ENCODE peak calls at places on chromosomes 4 and X, in ten cellular contexts. One of them, this sample, is unnamed.

GRCh38 chrX:47097018-47097417 is 18.8 kb downstream of the RGN start:
- DNase-seq in K562: no peak
- DNase-seq in mesenchymal stem cell: no peak
- DNase-seq in SK-N-SH: no peak
- DNase-seq in PC-3: no peak
- DNase-seq in neural progenitor cell: no peak
- DNase-seq in neuronal stem cell: no peak
- DNase-seq in H9: no peak
- DNase-seq in fibroblast of lung: no peak
- DNase-seq in IMR-90: no peak
- DNase-seq in this sample: no peak

GRCh38 chr4:83219344-83219990 is 65.1 kb downstream of the COQ2 start:
- DNase-seq in neuronal stem cell: no peak
- DNase-seq in mesenchymal stem cell: no peak
- DNase-seq in K562: no peak
- DNase-seq in IMR-90: no peak
- DNase-seq in fibroblast of lung: no peak
- DNase-seq in neural progenitor cell: no peak
- DNase-seq in PC-3: no peak
- DNase-seq in H9: no peak
- DNase-seq in SK-N-SH: no peak
- DNase-seq in this sample: peak; percentile 44

GRCh38 chrX:136227948-136228584 is 23.1 kb downstream of the MAP7D3 start:
- DNase-seq in neuronal stem cell: no peak
- DNase-seq in mesenchymal stem cell: no peak
- DNase-seq in H9: no peak
- DNase-seq in K562: no peak
- DNase-seq in SK-N-SH: no peak
- DNase-seq in fibroblast of lung: no peak
- DNase-seq in neural progenitor cell: no peak
- DNase-seq in PC-3: peak; percentile 65
- DNase-seq in IMR-90: peak; percentile 48
- DNase-seq in this sample: no peak

GRCh38 chr4:138259296-138259695 is 17.1 kb upstream of the SLC7A11 start:
- DNase-seq in H9: no peak
- DNase-seq in fibroblast of lung: no peak
- DNase-seq in mesenchymal stem cell: no peak
- DNase-seq in IMR-90: no peak
- DNase-seq in SK-N-SH: no peak
- DNase-seq in PC-3: no peak
- DNase-seq in neural progenitor cell: no peak
- DNase-seq in neuronal stem cell: no peak
- DNase-seq in K562: no peak
- DNase-seq in this sample: no peak

GRCh38 chr4:41144812-41145211 is 69.5 kb downstream of the APBB2 start:
- DNase-seq in H9: no peak
- DNase-seq in SK-N-SH: no peak
- DNase-seq in neuronal stem cell: no peak
- DNase-seq in IMR-90: no peak
- DNase-seq in K562: no peak
- DNase-seq in PC-3: no peak
- DNase-seq in neural progenitor cell: no peak
- DNase-seq in mesenchymal stem cell: no peak
- DNase-seq in fibroblast of lung: no peak
- DNase-seq in this sample: no peak

GRCh38 chrX:103726477-103726876 is 15.8 kb downstream of the TMEM31 start:
- DNase-seq in K562: no peak
- DNase-seq in H9: no peak
- DNase-seq in fibroblast of lung: no peak
- DNase-seq in PC-3: no peak
- DNase-seq in mesenchymal stem cell: no peak
- DNase-seq in IMR-90: no peak
- DNase-seq in SK-N-SH: no peak
- DNase-seq in neuronal stem cell: no peak
- DNase-seq in neural progenitor cell: no peak
- DNase-seq in this sample: no peak

GRCh38 chrX:130594453-130594916 is 192.7 kb downstream of the RBMX2 start:
- DNase-seq in H9: no peak
- DNase-seq in neuronal stem cell: no peak
- DNase-seq in neural progenitor cell: no peak
- DNase-seq in fibroblast of lung: no peak
- DNase-seq in SK-N-SH: peak; percentile 5
- DNase-seq in PC-3: no peak
- DNase-seq in K562: peak; percentile 76
- DNase-seq in IMR-90: no peak
- DNase-seq in mesenchymal stem cell: no peak
- DNase-seq in this sample: no peak

GRCh38 chr4:100289530-100289888 is 99.2 kb upstream of the DDIT4L start:
- DNase-seq in SK-N-SH: no peak
- DNase-seq in K562: no peak
- DNase-seq in fibroblast of lung: no peak
- DNase-seq in mesenchymal stem cell: no peak
- DNase-seq in H9: no peak
- DNase-seq in neuronal stem cell: no peak
- DNase-seq in PC-3: peak; percentile 22
- DNase-seq in neural progenitor cell: no peak
- DNase-seq in IMR-90: no peak
- DNase-seq in this sample: no peak

GRCh38 chr4:110510955-110511544 is 35.1 kb downstream of the ENPEP start:
- DNase-seq in PC-3: peak; percentile 70
- DNase-seq in fibroblast of lung: peak; percentile 79
- DNase-seq in H9: no peak
- DNase-seq in K562: peak; percentile 56
- DNase-seq in SK-N-SH: peak; percentile 40
- DNase-seq in neuronal stem cell: peak; percentile 58
- DNase-seq in IMR-90: peak; percentile 67
- DNase-seq in neural progenitor cell: peak; percentile 68
- DNase-seq in mesenchymal stem cell: peak; percentile 64
- DNase-seq in this sample: peak; percentile 88

GRCh38 chrX:52923781-52924241 is 26.7 kb downstream of the FAM156B start:
- DNase-seq in H9: no peak
- DNase-seq in SK-N-SH: no peak
- DNase-seq in PC-3: peak; percentile 61
- DNase-seq in K562: no peak
- DNase-seq in IMR-90: peak; percentile 69
- DNase-seq in neural progenitor cell: no peak
- DNase-seq in mesenchymal stem cell: peak; percentile 43
- DNase-seq in neuronal stem cell: no peak
- DNase-seq in fibroblast of lung: peak; percentile 56
- DNase-seq in this sample: peak; percentile 90

GRCh38 chrX:133513116-133513515 is 97.8 kb upstream of the GPC4 start:
- DNase-seq in mesenchymal stem cell: peak; percentile 56
- DNase-seq in neural progenitor cell: no peak
- DNase-seq in H9: no peak
- DNase-seq in fibroblast of lung: peak; percentile 40
- DNase-seq in K562: no peak
- DNase-seq in neuronal stem cell: no peak
- DNase-seq in SK-N-SH: no peak
- DNase-seq in IMR-90: no peak
- DNase-seq in PC-3: no peak
- DNase-seq in this sample: no peak

GRCh38 chrX:133511041-133511440 is 95.8 kb upstream of the GPC4 start:
- DNase-seq in mesenchymal stem cell: peak; percentile 85
- DNase-seq in K562: no peak
- DNase-seq in H9: no peak
- DNase-seq in neuronal stem cell: no peak
- DNase-seq in fibroblast of lung: peak; percentile 65
- DNase-seq in PC-3: no peak
- DNase-seq in IMR-90: peak; percentile 7
- DNase-seq in neural progenitor cell: no peak
- DNase-seq in SK-N-SH: no peak
- DNase-seq in this sample: no peak

DNA sequence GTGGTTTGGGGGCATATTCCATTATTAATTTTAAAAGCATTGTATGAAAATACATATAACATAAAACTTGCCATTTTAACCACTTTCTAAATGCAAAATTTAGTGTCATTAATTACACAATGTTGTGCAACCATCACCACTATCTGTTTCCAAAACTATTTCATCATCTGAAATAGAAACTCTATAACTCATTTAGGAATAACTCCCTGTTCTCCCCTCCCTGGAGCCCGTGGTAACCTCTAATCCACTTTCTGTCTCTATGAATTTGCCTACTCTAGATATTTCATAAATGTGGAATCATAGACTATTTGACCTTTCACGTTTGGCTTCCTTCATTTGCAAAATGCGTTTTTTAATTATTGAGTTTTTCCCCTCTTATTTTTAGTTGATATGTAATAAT is 101.4 kb upstream of the GPC4 start:
- DNase-seq in IMR-90: no peak
- DNase-seq in fibroblast of lung: peak; percentile 44
- DNase-seq in neural progenitor cell: no peak
- DNase-seq in PC-3: no peak
- DNase-seq in mesenchymal stem cell: no peak
- DNase-seq in K562: no peak
- DNase-seq in H9: no peak
- DNase-seq in neuronal stem cell: no peak
- DNase-seq in SK-N-SH: no peak
- DNase-seq in this sample: no peak
- H3K9ac ChIP-seq in IMR-90: no peak overlapping the region
- H3K9ac ChIP-seq in fibroblast of lung: no peak overlapping the region
- H3K9ac ChIP-seq in neural progenitor cell: no peak overlapping the region
- H3K9ac ChIP-seq in PC-3: no peak overlapping the region
- H3K9ac ChIP-seq in mesenchymal stem cell: no peak overlapping the region
- H3K9ac ChIP-seq in K562: no peak overlapping the region
- H3K9ac ChIP-seq in H9: no peak overlapping the region
- H3K9ac ChIP-seq in neuronal stem cell: no peak overlapping the region
- H3K9ac ChIP-seq in SK-N-SH: no peak overlapping the region
- H3K9ac ChIP-seq in this sample: no peak overlapping the region

DNA sequence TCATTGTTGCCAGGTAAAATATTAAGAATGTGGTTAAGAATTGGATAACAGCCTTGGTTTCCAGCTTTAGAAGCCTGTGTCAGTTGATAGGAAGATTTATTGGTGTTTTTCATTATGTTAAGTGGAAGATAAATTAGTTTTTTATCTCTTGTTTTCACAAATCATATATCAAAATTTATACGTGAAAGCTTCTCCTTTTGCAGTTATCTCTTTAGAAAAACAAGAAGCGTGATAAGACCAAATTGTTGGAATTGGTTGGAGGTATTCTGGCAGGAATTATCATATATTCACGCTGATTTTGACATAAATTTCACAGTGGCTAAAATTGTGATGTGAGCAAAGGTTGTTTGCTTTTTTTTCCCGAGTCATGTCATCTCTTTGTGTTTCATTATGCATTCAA is 90.6 kb downstream of the FRMPD4 start:
- DNase-seq in fibroblast of lung: no peak
- DNase-seq in neural progenitor cell: no peak
- DNase-seq in IMR-90: no peak
- DNase-seq in PC-3: no peak
- DNase-seq in SK-N-SH: no peak
- DNase-seq in H9: no peak
- DNase-seq in K562: no peak
- DNase-seq in mesenchymal stem cell: no peak
- DNase-seq in neuronal stem cell: no peak
- DNase-seq in this sample: no peak
- H3K4me2 ChIP-seq in fibroblast of lung: no peak overlapping the region
- H3K4me2 ChIP-seq in neural progenitor cell: no peak overlapping the region
- H3K4me2 ChIP-seq in IMR-90: no peak overlapping the region
- H3K4me2 ChIP-seq in PC-3: no peak overlapping the region
- H3K4me2 ChIP-seq in SK-N-SH: no peak overlapping the region
- H3K4me2 ChIP-seq in H9: no peak overlapping the region
- H3K4me2 ChIP-seq in K562: no peak overlapping the region
- H3K4me2 ChIP-seq in mesenchymal stem cell: no peak overlapping the region
- H3K4me2 ChIP-seq in neuronal stem cell: no peak overlapping the region
- H3K4me2 ChIP-seq in this sample: no peak overlapping the region

GRCh38 chrX:2498781-2499302 is 1.9 kb downstream of the DHRSX start:
- DNase-seq in neural progenitor cell: peak; percentile 71
- DNase-seq in H9: no peak
- DNase-seq in IMR-90: peak; percentile 18
- DNase-seq in fibroblast of lung: peak; percentile 47
- DNase-seq in neuronal stem cell: no peak
- DNase-seq in mesenchymal stem cell: peak; percentile 59
- DNase-seq in K562: peak; percentile 19
- DNase-seq in SK-N-SH: no peak
- DNase-seq in PC-3: no peak
- DNase-seq in this sample: no peak

GRCh38 chrX:2497961-2498780 is 2.6 kb downstream of the DHRSX start:
- DNase-seq in neural progenitor cell: no peak
- DNase-seq in fibroblast of lung: peak; percentile 55
- DNase-seq in mesenchymal stem cell: peak; percentile 49
- DNase-seq in neuronal stem cell: no peak
- DNase-seq in PC-3: no peak
- DNase-seq in H9: no peak
- DNase-seq in K562: no peak
- DNase-seq in IMR-90: peak; percentile 23
- DNase-seq in SK-N-SH: no peak
- DNase-seq in this sample: no peak

GRCh38 chrX:2500091-2500680 is 590 bp downstream of the DHRSX start:
- DNase-seq in PC-3: peak; percentile 52
- DNase-seq in IMR-90: peak; percentile 65
- DNase-seq in fibroblast of lung: peak; percentile 57
- DNase-seq in neuronal stem cell: no peak
- DNase-seq in neural progenitor cell: peak; percentile 71
- DNase-seq in SK-N-SH: peak; percentile 84
- DNase-seq in mesenchymal stem cell: peak; percentile 78
- DNase-seq in K562: no peak
- DNase-seq in H9: peak; percentile 57
- DNase-seq in this sample: peak; percentile 74

GRCh38 chrX:2500681-2501151 is at the start of the genes DHRSX and ZBED1:
- DNase-seq in K562: peak; percentile 57
- DNase-seq in SK-N-SH: peak; percentile 90
- DNase-seq in IMR-90: no peak
- DNase-seq in fibroblast of lung: peak; percentile 12
- DNase-seq in PC-3: peak; percentile 9
- DNase-seq in neural progenitor cell: peak; percentile 84
- DNase-seq in H9: no peak
- DNase-seq in mesenchymal stem cell: peak; percentile 38
- DNase-seq in neuronal stem cell: peak; percentile 56
- DNase-seq in this sample: peak; percentile 78

DNA sequence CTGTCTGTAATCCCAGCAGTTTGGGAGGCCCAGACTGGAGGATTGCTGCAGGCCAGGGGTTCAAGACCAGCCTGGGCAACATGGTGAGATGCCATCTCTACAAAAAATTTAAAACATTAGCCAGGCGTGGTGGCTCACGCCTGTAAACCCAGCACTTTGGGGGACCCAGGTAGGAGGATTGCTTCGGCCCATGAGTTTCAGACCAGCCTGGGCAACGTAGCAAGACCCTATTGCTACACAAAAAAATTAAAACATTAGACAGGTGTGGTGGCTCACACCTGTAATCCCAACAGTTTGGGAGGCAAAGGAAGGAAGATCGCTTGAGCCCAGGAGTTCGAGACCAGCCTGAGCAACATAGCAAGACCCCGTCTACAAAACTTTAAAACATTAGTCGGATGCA is 1.3 kb downstream of the DHRSX start:
- DNase-seq in SK-N-SH: no peak
- DNase-seq in neural progenitor cell: no peak
- DNase-seq in PC-3: no peak
- DNase-seq in IMR-90: no peak
- DNase-seq in fibroblast of lung: no peak
- DNase-seq in mesenchymal stem cell: no peak
- DNase-seq in neuronal stem cell: no peak
- DNase-seq in H9: no peak
- DNase-seq in K562: no peak
- DNase-seq in this sample: no peak
- H3K4me1 ChIP-seq in SK-N-SH: peaks cover 19% of the 10 kb centered on the region
- H3K4me1 ChIP-seq in neural progenitor cell: peaks cover 28% of the 10 kb centered on the region
- H3K4me1 ChIP-seq in PC-3: peaks cover 8% of the 10 kb centered on the region
- H3K4me1 ChIP-seq in IMR-90: peaks cover 12% of the 10 kb centered on the region
- H3K4me1 ChIP-seq in fibroblast of lung: peaks cover 10% of the 10 kb centered on the region
- H3K4me1 ChIP-seq in mesenchymal stem cell: peaks cover 18% of the 10 kb centered on the region
- H3K4me1 ChIP-seq in neuronal stem cell: peaks cover 8% of the 10 kb centered on the region
- H3K4me1 ChIP-seq in H9: peaks cover 11% of the 10 kb centered on the region
- H3K4me1 ChIP-seq in K562: peaks cover 6% of the 10 kb centered on the region
- H3K4me1 ChIP-seq in this sample: peaks cover 14% of the 10 kb centered on the region

GRCh38 chr4:171017596-171017995 is 795.6 kb upstream of the GALNTL6 start:
- DNase-seq in neural progenitor cell: no peak
- DNase-seq in IMR-90: no peak
- DNase-seq in PC-3: no peak
- DNase-seq in mesenchymal stem cell: peak; percentile 2
- DNase-seq in H9: no peak
- DNase-seq in K562: no peak
- DNase-seq in SK-N-SH: no peak
- DNase-seq in neuronal stem cell: peak; percentile 3
- DNase-seq in fibroblast of lung: no peak
- DNase-seq in this sample: no peak
- H3K9ac ChIP-seq in neural progenitor cell: no peak overlapping the region
- H3K9ac ChIP-seq in IMR-90: no peak overlapping the region
- H3K9ac ChIP-seq in PC-3: no peak overlapping the region
- H3K9ac ChIP-seq in mesenchymal stem cell: no peak overlapping the region
- H3K9ac ChIP-seq in H9: no peak overlapping the region
- H3K9ac ChIP-seq in K562: no peak overlapping the region
- H3K9ac ChIP-seq in SK-N-SH: no peak overlapping the region
- H3K9ac ChIP-seq in neuronal stem cell: no peak overlapping the region
- H3K9ac ChIP-seq in fibroblast of lung: no peak overlapping the region
- H3K9ac ChIP-seq in this sample: no peak overlapping the region

This sample was measured in Karpas-422.